ENCODE peak calls at places on chromosomes 13 and 19, in six cellular contexts. P is Ammon's horn, J is fibroblast of the aortic adventitia, K is DMS153, M is anterior cingulate cortex, C is AG04450. A is an unnamed sample.

GRCh38 chr19:11191273-11191755 is 6.0 kb downstream of the KANK2 start:
- DNase-seq in P (no peak), J (peak; percentile 62), K (no peak), M (no peak), C (no peak), A (no peak)

GRCh38 chr19:34733266-34733825 is 697 bp upstream of the ZNF181 start:
- DNase-seq in P (no peak), J (no peak), K (peak; percentile 55), M (no peak), C (no peak), A (peak; percentile 7)

GRCh38 chr13:29933401-29933800 is 83.0 kb upstream of the UBL3 start:
- DNase-seq in P (no peak), J (no peak), K (no peak), M (no peak), C (no peak), A (no peak)

GRCh38 chr19:32489971-32490370 is 84.4 kb downstream of the DPY19L3 start:
- DNase-seq in P (no peak), J (no peak), K (no peak), M (no peak), C (no peak), A (no peak)

GRCh38 chr19:41367848-41368301 is 3.9 kb upstream of the B9D2 start:
- DNase-seq in P (no peak), J (peak; percentile 96), K (no peak), M (no peak), C (peak; percentile 81), A (no peak)

GRCh38 chr13:74210693-74211393 is 76.6 kb upstream of the KLF12 start:
- DNase-seq in P (no peak), J (peak; percentile 100), K (peak; percentile 74), M (no peak), C (peak; percentile 76), A (no peak)

GRCh38 chr19:49436381-49437017 is 4.8 kb downstream of the SLC17A7 start:
- DNase-seq in P (no peak), J (no peak), K (peak; percentile 51), M (no peak), C (no peak), A (no peak)

GRCh38 chr13:97043302-97043701 is 49.0 kb upstream of the OXGR1 start:
- DNase-seq in P (no peak), J (peak; percentile 69), K (no peak), M (no peak), C (no peak), A (no peak)

GRCh38 chr13:19864018-19864338 is 529 bp upstream of the ZMYM5 start:
- DNase-seq in P (peak; percentile 58), J (peak; percentile 73), K (no peak), M (peak; percentile 72), C (no peak), A (peak; percentile 52)

GRCh38 chr19:54172764-54173699 is at the start of gene TMC4:
- DNase-seq in P (no peak), J (peak; percentile 42), K (peak; percentile 83), M (no peak), C (no peak), A (no peak)